ENCODE peak calls at places on chromosomes 5 and 9, in seven cellular contexts. R is left ventricle myocardium inferior; G is IMR-90; B is suprapubic skin; D is CD8-positive, alpha-beta memory T cell; E is breast epithelium; K is right cardiac atrium. P is an unnamed sample.

GRCh38 chr5:135986891-135987401 is 32.2 kb upstream of the LECT2 start:
- DNase-seq in B (no peak), K (no peak), D (no peak), R (no peak), G (peak; percentile 38), E (no peak), P (peak; percentile 48)

GRCh38 chr5:80255752-80256479 is at the start of gene SERINC5:
- DNase-seq in D (peak; percentile 81), E (peak; percentile 75), R (peak; percentile 90), K (peak; percentile 90), G (peak; percentile 68), B (peak; percentile 88), P (peak; percentile 92)

GRCh38 chr5:73274870-73275756 is 102.1 kb downstream of the TMEM174 start:
- DNase-seq in K (peak; percentile 49), D (no peak), R (no peak), E (no peak), G (peak; percentile 13), B (peak; percentile 81), P (peak; percentile 52)

GRCh38 chr5:16937023-16937379 is 913 bp upstream of the MYO10 start:
- DNase-seq in D (no peak), K (no peak), G (no peak), E (peak; percentile 56), R (no peak), B (peak; percentile 71), P (no peak)

GRCh38 chr5:124342586-124342985 is 403.9 kb downstream of the ZNF608 start:
- DNase-seq in B (no peak), G (no peak), K (no peak), E (no peak), R (no peak), D (no peak), P (peak; percentile 44)

GRCh38 chr5:79974896-79975295 is 16.2 kb downstream of the MTX3 start:
- DNase-seq in K (no peak), E (no peak), B (no peak), G (peak; percentile 77), D (no peak), R (no peak), P (peak; percentile 66)

GRCh38 chr5:14983666-14984441 is 112.3 kb upstream of the ANKH start:
- DNase-seq in D (no peak), K (no peak), B (no peak), E (no peak), G (no peak), R (no peak), P (no peak)

GRCh38 chr9:34560574-34561229 is 28.8 kb downstream of the CNTFR start:
- DNase-seq in G (no peak), R (no peak), K (peak; percentile 63), E (no peak), B (no peak), D (no peak), P (no peak)

GRCh38 chr5:58135571-58136335 is 324.1 kb downstream of the PLK2 start:
- DNase-seq in R (no peak), B (no peak), E (no peak), D (no peak), G (peak; percentile 83), K (no peak), P (peak; percentile 45)

GRCh38 chr5:170534177-170534576 is 30.4 kb downstream of the KCNIP1 start:
- DNase-seq in K (no peak), B (no peak), R (no peak), E (no peak), D (no peak), G (no peak), P (no peak)

GRCh38 chr5:91166040-91166807 is 216.9 kb downstream of the ARRDC3 start:
- DNase-seq in R (no peak), E (no peak), K (no peak), D (no peak), G (peak; percentile 75), B (no peak), P (peak; percentile 64)

GRCh38 chr5:127011151-127011550 is 19.2 kb downstream of the MARCHF3 start:
- DNase-seq in G (peak; percentile 97), K (no peak), E (no peak), R (no peak), B (no peak), D (no peak), P (peak; percentile 61)

GRCh38 chr5:145941096-145941676 is 4.8 kb downstream of the SH3RF2 start:
- DNase-seq in K (no peak), R (no peak), D (no peak), G (peak; percentile 25), E (no peak), B (no peak), P (no peak)

GRCh38 chr5:147661576-147661975 is 121.0 kb downstream of the JAKMIP2 start:
- DNase-seq in B (no peak), G (no peak), D (no peak), R (no peak), E (no peak), K (no peak), P (no peak)

GRCh38 chr5:113214026-113214425 is 220.8 kb downstream of the TSSK1B start:
- DNase-seq in K (no peak), D (no peak), B (no peak), R (no peak), E (no peak), G (no peak), P (no peak)

GRCh38 chr9:83166369-83166768 is 103.4 kb upstream of the RASEF start:
- DNase-seq in B (no peak), R (no peak), K (no peak), D (no peak), E (peak; percentile 53), G (no peak), P (no peak)

GRCh38 chr5:121954086-121954485 is 7.7 kb upstream of the SRFBP1 start:
- DNase-seq in E (no peak), D (no peak), R (no peak), B (no peak), G (no peak), K (no peak), P (no peak)

GRCh38 chr5:150245111-150245789 is 44.3 kb downstream of the CAMK2A start:
- DNase-seq in E (no peak), K (peak; percentile 59), R (peak; percentile 74), G (peak; percentile 28), B (no peak), D (no peak), P (peak; percentile 24)

GRCh38 chr5:126268697-126269315 is 154.4 kb upstream of the GRAMD2B start:
- DNase-seq in G (no peak), R (no peak), D (no peak), B (no peak), E (no peak), K (no peak), P (no peak)

DNA sequence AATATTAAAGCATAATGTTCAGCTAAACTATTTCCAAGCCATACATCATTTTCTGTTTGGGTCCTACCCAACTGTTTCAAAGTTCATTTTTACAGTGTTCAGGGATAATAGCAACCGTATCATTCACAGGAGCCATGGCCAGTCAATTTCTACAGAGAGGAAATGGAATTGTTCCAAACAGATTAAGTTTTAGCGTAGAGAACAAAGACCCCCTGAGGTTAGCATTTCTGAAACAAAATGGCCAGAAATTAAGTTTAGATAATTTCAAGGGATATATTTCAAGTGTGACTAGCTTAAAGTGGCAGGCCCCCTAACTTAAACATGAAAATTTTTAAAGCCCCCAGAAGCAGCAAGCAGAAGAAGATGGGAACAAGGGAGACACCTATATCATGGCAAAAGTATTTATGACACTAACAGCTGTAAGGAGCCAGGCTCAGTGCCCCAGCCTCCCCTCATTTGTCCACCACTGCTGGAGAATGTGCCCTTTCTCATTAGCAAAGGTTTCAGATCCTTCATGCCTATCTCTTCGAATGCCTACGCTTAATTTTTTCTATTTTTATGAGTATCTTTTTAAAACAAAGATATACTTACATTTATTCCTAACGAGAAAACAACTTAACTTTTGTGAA is 116.5 kb downstream of the MED27 start:
- DNase-seq in B (no peak), E (no peak), G (no peak), K (no peak), R (no peak), D (no peak), P (no peak)
- H3K27me3 ChIP-seq in B (no peaks in the 10 kb centered on the region), E (no peaks in the 10 kb centered on the region), G (no peaks in the 10 kb centered on the region), K (no peaks in the 10 kb centered on the region), R (no peaks in the 10 kb centered on the region), D (no peaks in the 10 kb centered on the region), P (no peaks in the 10 kb centered on the region)

GRCh38 chr9:114958021-114958846 is 27.8 kb upstream of the TNFSF8 start:
- DNase-seq in D (no peak), K (peak; percentile 37), G (no peak), B (peak; percentile 61), R (peak; percentile 41), E (no peak), P (no peak)

GRCh38 chr9:114957558-114957957 is 27.2 kb upstream of the TNFSF8 start:
- DNase-seq in R (no peak), B (no peak), K (no peak), E (no peak), G (no peak), D (no peak), P (no peak)

GRCh38 chr9:114954986-114955623 is 24.7 kb upstream of the TNFSF8 start:
- DNase-seq in D (no peak), G (no peak), R (no peak), B (no peak), K (no peak), E (no peak), P (no peak)

GRCh38 chr9:114965565-114965964 is 35.2 kb upstream of the TNFSF8 start:
- DNase-seq in B (no peak), R (no peak), K (no peak), D (no peak), G (no peak), E (no peak), P (no peak)

GRCh38 chr9:114960276-114960675 is 29.9 kb upstream of the TNFSF8 start:
- DNase-seq in G (no peak), E (no peak), R (no peak), K (no peak), D (no peak), B (no peak), P (no peak)
- H3K9me3 ChIP-seq in G (peaks cover 14% of the 10 kb centered on the region), E (peaks cover 11% of the 10 kb centered on the region), R (peaks cover 42% of the 10 kb centered on the region), K (no peaks in the 10 kb centered on the region), D (no peaks in the 10 kb centered on the region), B (peaks cover 12% of the 10 kb centered on the region), P (peaks cover 36% of the 10 kb centered on the region)

GRCh38 chr5:107803728-107804127 is 133.0 kb upstream of the EFNA5 start:
- DNase-seq in B (no peak), E (no peak), G (no peak), D (no peak), R (no peak), K (no peak), P (no peak)
- H3K4me1 ChIP-seq in B (no peaks in the 10 kb centered on the region), E (no peaks in the 10 kb centered on the region), G (peaks cover 1% of the 10 kb centered on the region), D (no peaks in the 10 kb centered on the region), R (no peaks in the 10 kb centered on the region), K (no peaks in the 10 kb centered on the region), P (no peaks in the 10 kb centered on the region)

DNA sequence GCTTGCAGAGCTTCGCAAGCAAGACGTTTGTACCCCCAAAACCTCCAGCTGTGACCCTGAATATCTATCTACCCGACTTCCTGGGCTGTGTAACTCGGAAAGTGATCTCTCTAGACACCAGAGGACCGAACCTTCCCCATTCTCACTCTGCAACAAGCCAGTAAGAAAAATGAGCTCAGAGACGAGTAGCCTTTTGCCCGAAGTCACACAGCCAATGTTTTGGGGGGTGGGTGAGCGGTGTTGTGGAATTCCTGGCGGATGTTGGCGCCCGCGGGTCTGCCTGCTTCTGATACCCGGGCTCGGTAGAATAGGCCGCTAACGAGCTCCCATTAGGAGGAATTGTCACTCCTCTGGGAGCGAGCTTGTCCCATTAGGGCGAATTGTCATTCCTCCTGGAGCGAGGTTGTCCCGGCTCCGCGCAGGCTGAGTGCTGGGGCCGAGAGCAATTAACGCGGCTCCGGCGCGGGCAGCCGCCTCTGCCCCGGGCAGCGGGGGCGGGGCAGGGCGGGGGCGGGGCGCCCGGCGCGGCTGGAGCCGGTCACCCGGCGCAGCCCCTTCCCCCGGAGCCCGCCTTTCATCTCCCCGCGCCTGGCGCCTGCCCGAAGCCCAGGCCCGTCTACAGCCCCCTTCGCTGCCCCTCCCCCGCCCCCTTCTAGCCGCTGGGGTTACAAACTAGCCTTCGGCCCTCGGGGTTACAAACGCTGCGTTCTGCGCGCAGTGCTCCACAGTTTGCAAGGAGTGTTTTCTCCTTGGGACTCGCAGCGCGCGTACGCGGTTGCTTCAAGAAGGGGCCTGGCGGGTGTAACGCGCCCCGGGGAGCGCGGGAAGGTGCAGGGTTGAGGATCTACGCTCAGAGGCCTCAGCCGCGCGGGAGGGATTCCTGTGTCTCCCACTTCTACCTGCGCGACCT is 3.5 kb upstream of the MSX2 start:
- DNase-seq in E (no peak), K (no peak), R (no peak), G (no peak), D (no peak), B (no peak), P (peak; percentile 28)
- H3K27me3 ChIP-seq in E (peaks cover 50% of the 10 kb centered on the region), K (peaks cover 5% of the 10 kb centered on the region), R (peaks cover 100% of the 10 kb centered on the region), G (peaks cover 68% of the 10 kb centered on the region), D (peaks cover 31% of the 10 kb centered on the region), B (peaks cover 86% of the 10 kb centered on the region), P (peaks cover 75% of the 10 kb centered on the region)